ENCODE peak calls at places on chromosomes 7 and 10, in six cellular contexts. J is astrocyte, O is fibroblast of the aortic adventitia, L is adrenal gland, G is neural crest cell, S is Panc1. A is an unnamed sample.

GRCh38 chr10:102009801-102010425 is 46.1 kb downstream of the ARMH3 start:
- DNase-seq in J (peak; percentile 86), O (peak; percentile 95), L (peak; percentile 85), G (peak; percentile 10), S (peak; percentile 90), A (peak; percentile 55)

GRCh38 chr7:2018786-2019692 is 213.7 kb downstream of the MAD1L1 start:
- DNase-seq in J (peak; percentile 75), O (peak; percentile 88), L (peak; percentile 76), G (no peak), S (no peak), A (no peak)

GRCh38 chr10:24901686-24902399 is 50.6 kb downstream of the PRTFDC1 start:
- DNase-seq in J (peak; percentile 98), O (peak; percentile 99), L (peak; percentile 87), G (no peak), S (peak; percentile 82), A (no peak)

GRCh38 chr10:15515207-15515606 is 144.1 kb upstream of the FAM171A1 start:
- DNase-seq in J (no peak), O (no peak), L (peak; percentile 69), G (no peak), S (no peak), A (peak; percentile 21)

GRCh38 chr7:112036071-112036470 is 170.1 kb downstream of the DOCK4 start:
- DNase-seq in J (no peak), O (no peak), L (no peak), G (no peak), S (no peak), A (no peak)

GRCh38 chr7:135273581-135273980 is 39.9 kb downstream of the STRA8 start:
- DNase-seq in J (no peak), O (no peak), L (no peak), G (no peak), S (no peak), A (no peak)

GRCh38 chr7:466465-467191 is 53.0 kb downstream of the PDGFA start:
- DNase-seq in J (no peak), O (no peak), L (no peak), G (no peak), S (no peak), A (no peak)

GRCh38 chr7:75931676-75932075 is 16.7 kb downstream of the POR start:
- DNase-seq in J (no peak), O (no peak), L (no peak), G (no peak), S (no peak), A (no peak)

GRCh38 chr10:99979066-99979685 is 30.6 kb downstream of the DNMBP start:
- DNase-seq in J (no peak), O (no peak), L (no peak), G (no peak), S (no peak), A (no peak)

GRCh38 chr10:119364941-119365340 is 157.6 kb downstream of the GRK5 start:
- DNase-seq in J (peak; percentile 59), O (peak; percentile 78), L (peak; percentile 75), G (no peak), S (no peak), A (peak; percentile 43)

GRCh38 chr10:16843252-16843870 is 26.1 kb upstream of the RSU1 start:
- DNase-seq in J (peak; percentile 70), O (peak; percentile 93), L (no peak), G (no peak), S (peak; percentile 54), A (no peak)

GRCh38 chr10:43846187-43846680 is 197.6 kb upstream of the ZNF32 start:
- DNase-seq in J (peak; percentile 44), O (peak; percentile 84), L (peak; percentile 73), G (no peak), S (no peak), A (peak; percentile 13)

GRCh38 chr10:111758593-111758992 is 425.0 kb downstream of the GPAM start:
- DNase-seq in J (no peak), O (no peak), L (no peak), G (no peak), S (no peak), A (no peak)

GRCh38 chr10:60564475-60564874 is 174.8 kb upstream of the ANK3 start:
- DNase-seq in J (no peak), O (peak; percentile 25), L (no peak), G (no peak), S (no peak), A (no peak)

GRCh38 chr7:93016681-93017349 is 101.0 kb downstream of the SAMD9 start:
- DNase-seq in J (no peak), O (no peak), L (no peak), G (no peak), S (no peak), A (no peak)

GRCh38 chr10:109282510-109282909 is 640.8 kb downstream of the XPNPEP1 start:
- DNase-seq in J (peak; percentile 82), O (peak; percentile 71), L (no peak), G (no peak), S (no peak), A (no peak)

GRCh38 chr7:103689262-103689661 is 243.3 kb upstream of the SLC26A5 start:
- DNase-seq in J (peak; percentile 14), O (no peak), L (no peak), G (no peak), S (no peak), A (no peak)

GRCh38 chr10:33327750-33328149 is 6.7 kb downstream of the NRP1 start:
- DNase-seq in J (peak; percentile 23), O (peak; percentile 55), L (no peak), G (no peak), S (no peak), A (no peak)

GRCh38 chr7:129213828-129214227 is 11.0 kb upstream of the AHCYL2 start:
- DNase-seq in J (no peak), O (no peak), L (no peak), G (peak; percentile 15), S (no peak), A (peak; percentile 28)
- TF ChIP-seq CTCF in J (no peak), O (no peak), L (no peak), G (no peak), S (peak; percentile 59), A (no peak)

DNA sequence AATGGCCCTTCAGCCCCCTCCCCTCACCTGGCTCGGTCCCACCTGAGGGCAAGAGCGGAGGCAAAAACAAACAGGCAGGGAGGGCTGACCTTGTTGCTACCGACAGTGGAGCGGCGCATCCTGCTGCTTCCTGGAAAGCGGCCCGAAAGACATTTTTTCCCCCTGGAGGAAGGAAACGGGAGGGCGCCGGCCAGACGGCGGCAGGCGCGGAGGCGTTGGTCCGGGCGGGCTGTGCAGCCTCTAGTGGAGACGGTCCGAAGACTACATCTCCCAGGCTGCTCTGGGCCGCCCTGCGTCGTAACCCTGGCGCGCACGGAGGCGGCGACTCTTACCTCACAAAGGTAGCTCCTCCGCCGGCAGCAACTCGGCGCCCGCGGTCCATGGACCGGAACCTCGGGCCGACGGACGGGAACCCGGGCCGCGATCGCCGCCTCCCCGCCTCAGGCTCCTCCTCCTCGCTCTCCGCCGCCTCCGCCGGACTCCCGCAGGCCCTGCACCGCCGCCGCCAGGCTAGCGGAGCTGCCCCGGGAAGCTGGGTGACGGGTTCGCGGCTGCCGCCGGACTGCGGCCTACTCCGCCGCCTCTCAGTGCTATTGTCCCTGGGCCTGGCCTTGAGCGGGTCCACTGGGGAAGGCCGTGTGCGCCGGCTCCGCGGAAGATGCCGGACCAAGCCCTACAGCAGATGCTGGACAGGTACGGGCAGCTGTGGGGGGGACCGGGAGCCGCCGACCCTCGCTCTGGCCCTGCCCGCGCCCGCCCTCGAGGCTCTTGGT is at the start of the genes CPEB3 and MARCHF5:
- DNase-seq in J (peak; percentile 92), O (peak; percentile 94), L (peak; percentile 99), G (peak; percentile 92), S (peak; percentile 73), A (peak; percentile 98)
- TF ChIP-seq CTCF in J (peak; percentile 40), O (peak; percentile 79), L (peak; percentile 74), G (peak; percentile 80), S (peak; percentile 65), A (peak; percentile 79)

DNA sequence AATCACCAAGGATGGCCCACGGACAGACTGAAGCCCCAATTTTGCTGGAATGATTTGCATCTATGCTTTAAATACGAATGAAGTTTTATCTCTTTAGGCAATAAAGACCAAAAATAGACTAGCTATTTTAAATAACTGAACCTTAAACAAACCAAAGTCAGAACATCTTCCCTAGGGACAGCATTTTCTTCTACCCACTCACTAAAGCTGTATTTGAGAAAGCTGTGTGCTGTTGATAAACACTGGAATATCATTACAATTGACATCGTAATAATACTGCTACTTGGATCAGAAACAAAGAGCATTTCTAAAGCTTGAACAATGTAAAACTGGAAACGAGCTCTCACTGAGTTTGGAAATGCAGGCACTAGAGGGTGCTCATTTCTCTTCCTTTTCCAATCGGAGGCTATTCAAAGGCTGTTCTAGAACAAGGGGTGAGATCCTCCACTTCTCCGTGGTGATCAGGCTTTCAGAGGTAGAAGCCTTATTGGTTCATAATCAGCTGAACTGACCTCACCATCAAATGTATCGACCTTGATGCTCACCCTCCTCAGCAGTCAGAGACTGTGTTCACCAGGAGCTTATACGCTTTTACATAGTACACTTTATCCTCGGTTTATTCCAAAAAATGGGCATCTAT is 225.3 kb upstream of the PRSS1 start:
- DNase-seq in J (no peak), O (no peak), L (no peak), G (no peak), S (no peak), A (no peak)
- TF ChIP-seq CTCF in J (peak; percentile 22), O (peak; percentile 34), L (no peak), G (no peak), S (peak; percentile 32), A (no peak)

DNA sequence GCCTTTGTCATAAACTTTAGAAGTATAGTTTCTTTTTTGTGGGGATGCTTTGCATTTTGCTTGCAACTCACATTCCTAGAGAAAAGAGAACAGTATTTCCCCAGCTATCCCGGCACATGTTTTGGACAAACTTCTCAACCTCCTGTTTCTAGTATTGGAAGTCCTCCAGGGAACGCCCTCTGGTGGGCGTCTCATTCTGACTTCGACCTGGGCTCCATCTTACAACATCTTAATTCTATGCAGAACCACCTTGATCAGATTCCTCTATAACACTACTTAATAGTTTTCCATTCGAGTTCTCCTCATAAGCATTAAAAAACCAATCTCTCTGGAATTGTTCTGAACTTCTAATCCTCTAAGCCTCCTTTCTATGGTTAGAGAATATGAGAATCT is 139.5 kb upstream of the FZD8 start:
- DNase-seq in J (no peak), O (peak; percentile 32), L (no peak), G (peak; percentile 16), S (no peak), A (peak; percentile 11)
- TF ChIP-seq CTCF in J (peak; percentile 6), O (peak; percentile 13), L (no peak), G (peak; percentile 46), S (peak; percentile 19), A (no peak)

GRCh38 chr10:77420942-77421523 is 216.6 kb downstream of the KCNMA1 start:
- DNase-seq in J (no peak), O (no peak), L (no peak), G (no peak), S (no peak), A (no peak)
- TF ChIP-seq CTCF in J (no peak), O (no peak), L (no peak), G (no peak), S (no peak), A (no peak)

DNA sequence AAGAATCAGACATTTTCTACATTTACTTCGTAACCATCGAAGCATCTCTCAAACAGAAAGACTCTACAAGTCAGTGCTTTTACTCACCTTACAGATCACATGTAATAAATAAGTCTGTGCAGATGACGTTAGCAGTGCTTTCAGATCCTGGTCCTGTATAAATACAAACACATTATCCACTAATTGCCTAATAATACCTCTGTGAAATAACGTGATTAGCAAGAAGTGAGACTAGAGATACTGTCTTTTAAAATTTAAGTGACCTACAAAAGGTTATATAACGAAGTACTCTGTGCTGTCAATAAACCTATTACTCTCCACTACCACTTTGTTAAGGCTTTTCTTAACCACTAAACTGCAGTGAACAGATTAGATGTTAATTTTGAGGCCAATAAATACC is 246.9 kb downstream of the NSUN6 start:
- DNase-seq in J (no peak), O (no peak), L (no peak), G (no peak), S (no peak), A (no peak)
- TF ChIP-seq CTCF in J (no peak), O (no peak), L (no peak), G (no peak), S (no peak), A (no peak)

A was measured in thyroid gland.